ENCODE peak calls at places on chromosomes 1 and 21, in seven cellular contexts. B is ovary, C is IMR-90, K is K562, T is stomach, Q is transverse colon, N is breast epithelium. Y is an unnamed sample.

GRCh38 chr1:59593798-59594790 is 220.7 kb upstream of the HOOK1 start:
- DNase-seq in B (no peak), C (no peak), K (no peak), T (no peak), Q (no peak), N (no peak), Y (peak)

GRCh38 chr1:177007437-177008161 is 156.9 kb downstream of the ASTN1 start:
- DNase-seq in B (no peak), C (no peak), K (no peak), T (no peak), Q (no peak), N (no peak), Y (no peak)

GRCh38 chr1:205312866-205313680 is 8.5 kb downstream of the NUAK2 start:
- DNase-seq in B (no peak), C (no peak), K (no peak), T (no peak), Q (no peak), N (no peak), Y (no peak)

GRCh38 chr1:3706651-3707297 is 45.5 kb upstream of the CCDC27 start:
- DNase-seq in B (no peak), C (no peak), K (no peak), T (no peak), Q (no peak), N (no peak), Y (no peak)

GRCh38 chr1:205440121-205440475 is 15.7 kb downstream of the BLACAT1 start:
- DNase-seq in B (no peak), C (no peak), K (no peak), T (no peak), Q (no peak), N (no peak), Y (no peak)

GRCh38 chr1:226643167-226643566 is 94.6 kb downstream of the STUM start:
- DNase-seq in B (peak), C (peak), K (peak), T (no peak), Q (no peak), N (no peak), Y (no peak)

GRCh38 chr1:78491311-78492071 is 717 bp downstream of the PTGFR start:
- DNase-seq in B (peak), C (peak), K (no peak), T (no peak), Q (no peak), N (no peak), Y (peak)

GRCh38 chr1:21232044-21232443 is 55.3 kb upstream of the EIF4G3 start:
- DNase-seq in B (no peak), C (peak), K (peak), T (peak), Q (peak), N (no peak), Y (peak)

GRCh38 chr1:228416217-228416971 is at the start of gene TRIM17:
- DNase-seq in B (no peak), C (no peak), K (no peak), T (no peak), Q (no peak), N (no peak), Y (peak)

GRCh38 chr1:221161571-221162041 is 282.4 kb downstream of the HLX start:
- DNase-seq in B (no peak), C (peak), K (no peak), T (no peak), Q (no peak), N (no peak), Y (peak)

GRCh38 chr1:8283058-8283884 is 34.6 kb upstream of the SLC45A1 start:
- DNase-seq in B (no peak), C (no peak), K (no peak), T (peak), Q (peak), N (no peak), Y (no peak)

GRCh38 chr1:220137006-220137794 is 43.3 kb downstream of the IARS2 start:
- DNase-seq in B (no peak), C (no peak), K (no peak), T (no peak), Q (no peak), N (no peak), Y (no peak)

GRCh38 chr1:4599951-4600481 is 54.4 kb upstream of the AJAP1 start:
- DNase-seq in B (no peak), C (no peak), K (no peak), T (peak), Q (no peak), N (no peak), Y (no peak)

GRCh38 chr1:165290143-165290542 is 66.4 kb downstream of the LMX1A start:
- DNase-seq in B (no peak), C (no peak), K (no peak), T (no peak), Q (no peak), N (no peak), Y (no peak)

GRCh38 chr21:33374080-33374873 is 28.9 kb upstream of the IFNGR2 start:
- DNase-seq in B (peak), C (peak), K (peak), T (peak), Q (peak), N (no peak), Y (peak)

GRCh38 chr1:217369996-217370551 is 260.8 kb downstream of the GPATCH2 start:
- DNase-seq in B (no peak), C (no peak), K (no peak), T (no peak), Q (no peak), N (no peak), Y (no peak)

GRCh38 chr1:192969091-192969490 is 90.1 kb downstream of the UCHL5 start:
- DNase-seq in B (no peak), C (peak), K (no peak), T (no peak), Q (no peak), N (no peak), Y (no peak)

GRCh38 chr1:7398982-7399381 is 372.1 kb upstream of the VAMP3 start:
- DNase-seq in B (no peak), C (peak), K (no peak), T (no peak), Q (no peak), N (no peak), Y (no peak)

GRCh38 chr1:32761253-32761877 is 55.8 kb downstream of the YARS1 start:
- DNase-seq in B (peak), C (peak), K (peak), T (peak), Q (peak), N (peak), Y (peak)

GRCh38 chr1:153355445-153356071 is 2.1 kb upstream of the S100A9 start:
- DNase-seq in B (no peak), C (peak), K (peak), T (peak), Q (peak), N (no peak), Y (peak)

GRCh38 chr1:52887483-52887882 is 34.1 kb downstream of the ECHDC2 start:
- DNase-seq in B (no peak), C (no peak), K (no peak), T (no peak), Q (no peak), N (no peak), Y (no peak)

GRCh38 chr1:101338714-101339430 is 102.1 kb downstream of the S1PR1 start:
- DNase-seq in B (no peak), C (no peak), K (no peak), T (no peak), Q (no peak), N (no peak), Y (no peak)

GRCh38 chr1:221022331-221022730 is 143.1 kb downstream of the HLX start:
- DNase-seq in B (no peak), C (no peak), K (no peak), T (no peak), Q (no peak), N (no peak), Y (no peak)

GRCh38 chr1:29695809-29696208 is 459.5 kb downstream of the PTPRU start:
- DNase-seq in B (no peak), C (no peak), K (no peak), T (no peak), Q (no peak), N (no peak), Y (no peak)

GRCh38 chr1:231778009-231778719 is 151.6 kb downstream of the DISC1 start:
- DNase-seq in B (no peak), C (peak), K (no peak), T (no peak), Q (peak), N (peak), Y (peak)

GRCh38 chr1:174954686-174955669 is 44.8 kb upstream of the CACYBP start:
- DNase-seq in B (no peak), C (no peak), K (no peak), T (no peak), Q (no peak), N (no peak), Y (no peak)

GRCh38 chr1:40853113-40853999 is 8.8 kb downstream of the CITED4 start:
- DNase-seq in B (no peak), C (no peak), K (no peak), T (no peak), Q (no peak), N (no peak), Y (no peak)

GRCh38 chr1:61504840-61505239 is 220.1 kb downstream of the TM2D1 start:
- DNase-seq in B (no peak), C (peak), K (no peak), T (no peak), Q (no peak), N (no peak), Y (no peak)

GRCh38 chr1:160726498-160727391 is 12.3 kb upstream of the SLAMF7 start:
- DNase-seq in B (peak), C (peak), K (peak), T (peak), Q (peak), N (no peak), Y (peak)

GRCh38 chr1:43267291-43267805 is 2.4 kb upstream of the TMEM125 start:
- DNase-seq in B (no peak), C (peak), K (no peak), T (peak), Q (no peak), N (no peak), Y (peak)

GRCh38 chr1:16144325-16145029 is 11.4 kb downstream of the EPHA2 start:
- DNase-seq in B (no peak), C (no peak), K (peak), T (no peak), Q (no peak), N (no peak), Y (no peak)

GRCh38 chr1:16142383-16142995 is 13.4 kb downstream of the EPHA2 start:
- DNase-seq in B (no peak), C (no peak), K (no peak), T (no peak), Q (no peak), N (no peak), Y (no peak)

GRCh38 chr1:16141573-16142336 is 14.1 kb downstream of the EPHA2 start:
- DNase-seq in B (peak), C (no peak), K (no peak), T (no peak), Q (no peak), N (no peak), Y (peak)

GRCh38 chr1:16143566-16144324 is 12.1 kb downstream of the EPHA2 start:
- DNase-seq in B (no peak), C (no peak), K (peak), T (peak), Q (peak), N (no peak), Y (peak)

DNA sequence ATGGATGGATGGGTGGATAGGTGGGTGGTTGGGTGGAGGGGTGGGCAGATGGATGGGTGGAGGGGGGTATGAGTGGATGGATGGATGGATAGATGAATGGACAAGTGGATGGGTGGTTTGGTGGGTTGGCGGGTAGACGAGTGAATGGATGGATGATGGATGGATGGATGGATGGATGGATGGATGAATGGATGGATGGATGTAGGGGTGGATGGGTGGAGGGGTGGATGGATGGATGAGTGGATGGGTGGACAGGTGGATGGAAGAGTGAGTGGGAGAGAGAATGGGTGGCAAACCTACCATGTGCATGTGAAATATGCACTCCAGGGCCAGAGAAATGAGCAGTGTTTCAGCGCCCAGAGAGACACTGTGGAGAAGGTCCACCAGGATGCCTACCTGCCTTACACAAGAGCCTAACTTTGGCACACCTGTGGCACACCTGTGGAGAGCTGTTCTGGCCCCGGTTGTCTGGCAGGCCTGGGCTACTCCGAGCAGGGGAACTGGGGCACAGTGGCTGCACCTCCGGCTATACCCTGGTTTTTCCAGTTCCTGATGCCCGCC is 12.8 kb downstream of the EPHA2 start:
- DNase-seq in B (no peak), C (no peak), K (no peak), T (no peak), Q (no peak), N (no peak), Y (no peak)
- TF ChIP-seq POLR2A in B (no peak), C (no peak), K (no peak), T (no peak), Q (no peak), N (no peak), Y (no peak)

DNA sequence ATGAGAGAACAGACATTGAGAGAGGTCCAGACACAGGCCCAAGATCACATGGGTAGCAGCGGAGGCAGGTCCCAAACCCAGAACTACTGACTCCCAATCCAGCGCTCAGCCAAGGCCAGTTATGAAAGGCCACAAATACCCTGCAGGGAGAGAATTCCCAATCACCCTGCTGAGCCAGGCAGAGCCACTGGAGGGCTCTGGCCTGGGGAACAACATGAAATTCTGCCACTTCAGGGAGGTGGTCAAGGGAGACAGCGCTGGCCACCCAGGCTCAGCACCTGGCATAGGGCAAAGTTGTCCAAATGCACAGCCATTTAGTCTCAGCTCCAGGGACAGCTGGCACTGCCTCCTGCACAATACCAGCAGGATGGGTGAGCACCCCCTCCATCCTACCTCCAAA is 27.5 kb downstream of the SLC9A1 start:
- DNase-seq in B (no peak), C (no peak), K (no peak), T (no peak), Q (no peak), N (no peak), Y (no peak)
- TF ChIP-seq CTCF in B (no peak), C (peak), K (no peak), T (no peak), Q (no peak), N (no peak), Y (no peak)

GRCh38 chr1:2412395-2412772 is at the start of gene PEX10:
- DNase-seq in B (peak), C (peak), K (peak), T (peak), Q (peak), N (peak), Y (peak)
- TF ChIP-seq POLR2A in B (peak), C (peak), K (peak), T (no peak), Q (no peak), N (no peak), Y (peak)

GRCh38 chr21:42252267-42252666 is 33.3 kb downstream of the ABCG1 start:
- DNase-seq in B (no peak), C (no peak), K (no peak), T (no peak), Q (no peak), N (no peak), Y (no peak)
- TF ChIP-seq CTCF in B (no peak), C (no peak), K (no peak), T (no peak), Q (no peak), N (no peak), Y (no peak)

GRCh38 chr1:24930703-24931480 is 816 bp upstream of the RUNX3 start:
- DNase-seq in B (no peak), C (no peak), K (no peak), T (no peak), Q (no peak), N (no peak), Y (no peak)
- TF ChIP-seq POLR2A in B (no peak), C (no peak), K (no peak), T (no peak), Q (no peak), N (no peak), Y (no peak)

GRCh38 chr1:147622731-147623130 is 47.6 kb downstream of the ACP6 start:
- DNase-seq in B (no peak), C (peak), K (no peak), T (no peak), Q (no peak), N (no peak), Y (no peak)
- TF ChIP-seq CTCF in B (no peak), C (no peak), K (no peak), T (no peak), Q (no peak), N (no peak), Y (no peak)

GRCh38 chr1:26696645-26697440 is 1.0 kb downstream of the ARID1A start:
- DNase-seq in B (peak), C (no peak), K (peak), T (peak), Q (peak), N (no peak), Y (peak)
- TF ChIP-seq POLR2A in B (no peak), C (no peak), K (peak), T (no peak), Q (peak), N (no peak), Y (peak)

GRCh38 chr1:170707116-170707515 is 43.2 kb downstream of the PRRX1 start:
- DNase-seq in B (no peak), C (no peak), K (no peak), T (no peak), Q (no peak), N (no peak), Y (no peak)

GRCh38 chr1:170705981-170706380 is 42.0 kb downstream of the PRRX1 start:
- DNase-seq in B (no peak), C (peak), K (no peak), T (no peak), Q (no peak), N (no peak), Y (no peak)

GRCh38 chr1:170711682-170712081 is 47.8 kb downstream of the PRRX1 start:
- DNase-seq in B (no peak), C (peak), K (no peak), T (no peak), Q (no peak), N (no peak), Y (no peak)

GRCh38 chr1:170704256-170704655 is 40.3 kb downstream of the PRRX1 start:
- DNase-seq in B (no peak), C (peak), K (no peak), T (no peak), Q (no peak), N (no peak), Y (no peak)

GRCh38 chr1:170707959-170708666 is 44.2 kb downstream of the PRRX1 start:
- DNase-seq in B (no peak), C (peak), K (no peak), T (no peak), Q (no peak), N (no peak), Y (no peak)
- TF ChIP-seq CTCF in B (no peak), C (no peak), K (no peak), T (no peak), Q (no peak), N (no peak), Y (no peak)

GRCh38 chr1:93909146-93910050 is at the start of gene GCLM:
- DNase-seq in B (peak), C (peak), K (peak), T (peak), Q (peak), N (peak), Y (peak)
- TF ChIP-seq POLR2A in B (peak), C (peak), K (peak), T (no peak), Q (peak), N (no peak), Y (no peak)